ENCODE peak calls at places on chromosomes 5 and 9, in six cellular contexts. N is cardiac muscle cell; J is CD8-positive, alpha-beta T cell; B is CD8-positive, alpha-beta memory T cell; E is retinal pigment epithelial cell; D is fibroblast of lung. V is an unnamed sample.

GRCh38 chr5:6476313-6476661 is 27.6 kb downstream of the UBE2QL1 start:
- DNase-seq in E (no peak), N (no peak), D (no peak), B (no peak), J (no peak), V (no peak)

GRCh38 chr9:97479496-97480159 is 21.8 kb upstream of the TMOD1 start:
- DNase-seq in J (no peak), B (no peak), N (no peak), D (no peak), E (no peak), V (no peak)

GRCh38 chr5:155878991-155879575 is 447.9 kb upstream of the SGCD start:
- DNase-seq in E (no peak), N (no peak), B (no peak), D (no peak), J (no peak), V (no peak)

GRCh38 chr9:108142142-108142503 is 652.6 kb upstream of the KLF4 start:
- DNase-seq in J (no peak), D (no peak), E (no peak), N (no peak), B (no peak), V (no peak)

GRCh38 chr9:126885089-126885753 is 24.8 kb downstream of the ZBTB34 start:
- DNase-seq in D (peak), J (no peak), B (no peak), E (no peak), N (peak), V (no peak)

GRCh38 chr9:22529426-22530199 is 83.0 kb downstream of the DMRTA1 start:
- DNase-seq in D (no peak), N (no peak), B (no peak), J (no peak), E (no peak), V (no peak)

GRCh38 chr9:89380437-89381307 is 62.4 kb downstream of the SECISBP2 start:
- DNase-seq in B (no peak), E (no peak), N (peak), J (no peak), D (no peak), V (no peak)

GRCh38 chr9:89481161-89481915 is 16.6 kb downstream of the SEMA4D start:
- DNase-seq in B (peak), J (peak), E (no peak), N (no peak), D (no peak), V (no peak)

GRCh38 chr5:60196382-60197113 is 303.0 kb upstream of the PDE4D start:
- DNase-seq in E (peak), N (no peak), B (no peak), J (no peak), D (peak), V (no peak)

GRCh38 chr5:113161806-113162205 is 185.2 kb downstream of the DCP2 start:
- DNase-seq in D (no peak), B (no peak), J (no peak), E (no peak), N (peak), V (peak)

GRCh38 chr9:79013715-79014610 is 557.8 kb upstream of the TLE4 start:
- DNase-seq in J (no peak), B (no peak), D (no peak), E (no peak), N (no peak), V (no peak)

GRCh38 chr5:72071906-72072305 is 35.4 kb upstream of the MAP1B start:
- DNase-seq in B (no peak), J (no peak), D (no peak), E (no peak), N (no peak), V (no peak)

GRCh38 chr5:79396265-79396664 is 117.7 kb downstream of the HOMER1 start:
- DNase-seq in B (no peak), N (no peak), J (no peak), D (peak), E (peak), V (no peak)

GRCh38 chr5:160092960-160093701 is 26.1 kb downstream of the PWWP2A start:
- DNase-seq in E (no peak), B (no peak), J (no peak), N (no peak), D (no peak), V (no peak)

GRCh38 chr9:94623253-94623652 is 16.1 kb downstream of the FBP1 start:
- DNase-seq in D (no peak), E (no peak), J (no peak), N (peak), B (no peak), V (peak)

GRCh38 chr9:94799578-94800264 is 73.2 kb downstream of the AOPEP start:
- DNase-seq in B (no peak), N (no peak), D (peak), J (no peak), E (peak), V (no peak)

GRCh38 chr5:74185599-74185998 is 454.9 kb downstream of the ENC1 start:
- DNase-seq in E (no peak), D (no peak), N (no peak), B (no peak), J (no peak), V (no peak)

GRCh38 chr9:127783111-127783621 is 2.7 kb upstream of the CDK9 start:
- DNase-seq in B (peak), N (no peak), D (no peak), E (no peak), J (peak), V (peak)

GRCh38 chr5:17837757-17838156 is 203.5 kb downstream of the TAF11L14 start:
- DNase-seq in N (no peak), B (no peak), D (no peak), J (no peak), E (no peak), V (no peak)

GRCh38 chr9:34687631-34688030 is 3.4 kb downstream of the CCL19 start:
- DNase-seq in J (no peak), B (no peak), E (no peak), D (no peak), N (no peak), V (no peak)

GRCh38 chr5:39826051-39826450 is 401.3 kb upstream of the DAB2 start:
- DNase-seq in D (no peak), J (no peak), N (no peak), E (no peak), B (no peak), V (no peak)

GRCh38 chr5:82359286-82359685 is 81.1 kb upstream of the RPS23 start:
- DNase-seq in E (no peak), D (peak), J (no peak), N (no peak), B (no peak), V (no peak)

GRCh38 chr5:154334406-154335041 is 111.3 kb upstream of the SAP30L start:
- DNase-seq in D (peak), J (no peak), N (no peak), B (no peak), E (no peak), V (no peak)

GRCh38 chr9:92385953-92386352 is 18.4 kb downstream of the OGN start:
- DNase-seq in D (no peak), N (no peak), E (no peak), J (no peak), B (no peak), V (no peak)

GRCh38 chr9:106731910-106732309 is 131.1 kb upstream of the ZNF462 start:
- DNase-seq in J (no peak), B (no peak), D (no peak), N (no peak), E (no peak), V (peak)

GRCh38 chr9:5422276-5422675 is 15.4 kb downstream of the PLGRKT start:
- DNase-seq in D (no peak), N (no peak), B (no peak), E (no peak), J (no peak), V (no peak)

GRCh38 chr9:91114450-91114849 is 247.3 kb downstream of the AUH start:
- DNase-seq in B (no peak), J (no peak), E (no peak), D (no peak), N (no peak), V (no peak)

GRCh38 chr9:91116226-91116625 is 245.5 kb downstream of the AUH start:
- DNase-seq in J (no peak), N (no peak), B (no peak), E (no peak), D (peak), V (no peak)

GRCh38 chr9:91111876-91112275 is 249.8 kb downstream of the AUH start:
- DNase-seq in B (no peak), N (no peak), E (no peak), D (no peak), J (no peak), V (no peak)

GRCh38 chr9:91111226-91111625 is 250.5 kb downstream of the AUH start:
- DNase-seq in N (no peak), D (no peak), B (no peak), E (no peak), J (no peak), V (no peak)

GRCh38 chr9:91113026-91113425 is 248.7 kb downstream of the AUH start:
- DNase-seq in B (no peak), J (no peak), D (no peak), N (no peak), E (no peak), V (no peak)
- H3K4me3 ChIP-seq in B (no peak), J (no peak), D (no peak), N (no peak), E (no peak), V (no peak)

DNA sequence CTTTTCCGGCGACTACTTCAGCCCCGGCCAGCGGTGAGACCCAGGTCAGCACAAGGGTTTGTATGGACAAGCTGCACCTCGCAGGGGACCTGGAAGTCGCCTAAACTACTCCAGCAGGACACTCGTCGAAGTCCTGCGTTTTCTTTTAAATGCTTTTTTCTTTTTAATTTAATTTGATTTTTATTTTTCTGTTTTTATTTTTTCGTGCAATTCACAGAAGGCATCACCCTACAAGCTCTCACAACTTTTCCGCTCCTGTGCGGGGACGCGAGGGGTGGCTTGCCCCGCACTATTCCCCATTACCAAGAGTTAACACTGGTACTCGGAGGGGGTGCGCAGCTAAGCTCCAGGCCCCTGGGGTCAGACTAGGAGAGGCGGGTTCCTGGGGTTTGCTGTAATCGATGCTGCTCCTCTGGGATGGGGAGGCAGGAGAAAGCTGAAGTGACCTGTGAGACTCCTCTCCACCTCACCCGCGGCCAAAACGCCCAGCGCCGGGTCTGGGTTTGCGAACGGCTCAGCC is 1.3 kb downstream of the EDIL3 start:
- DNase-seq in B (no peak), N (no peak), J (no peak), D (no peak), E (no peak), V (no peak)
- H3K4me3 ChIP-seq in B (no peak), N (peak), J (no peak), D (peak), E (peak), V (peak)

GRCh38 chr5:97838214-97838613 is 655.2 kb upstream of the RIOK2 start:
- DNase-seq in B (no peak), E (peak), N (no peak), J (no peak), D (peak), V (no peak)
- H3K4me3 ChIP-seq in B (no peak), E (no peak), N (no peak), J (no peak), D (no peak), V (no peak)

DNA sequence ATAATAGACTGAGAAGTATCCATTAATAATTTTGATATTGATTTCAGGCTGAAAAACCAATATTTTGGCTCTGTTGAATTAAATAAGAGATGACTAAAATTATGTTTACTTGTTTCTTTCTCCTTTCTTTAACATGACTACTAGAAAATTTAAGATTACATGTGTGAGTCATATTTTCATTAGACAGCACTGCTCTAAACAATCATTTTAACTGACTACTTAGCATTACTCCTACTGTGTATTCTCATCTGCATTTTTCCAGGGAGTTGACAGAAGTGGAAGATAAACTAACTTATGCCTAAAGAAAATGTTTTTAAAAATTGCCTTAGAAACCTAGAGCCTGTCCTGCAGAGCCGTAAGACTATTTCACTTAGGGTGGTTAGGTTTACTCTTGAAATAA is 29.1 kb downstream of the TNC start:
- DNase-seq in J (no peak), D (peak), N (no peak), E (no peak), B (no peak), V (no peak)
- H3K4me3 ChIP-seq in J (no peak), D (no peak), N (no peak), E (no peak), B (no peak), V (no peak)

GRCh38 chr9:137168575-137168906 is 1.3 kb downstream of the LRRC26 start:
- DNase-seq in E (no peak), B (no peak), D (no peak), J (no peak), N (no peak), V (peak)
- H3K4me3 ChIP-seq in E (no peak), B (no peak), D (no peak), J (no peak), N (peak), V (peak)

GRCh38 chr9:119282476-119283117 is 86.6 kb downstream of the BRINP1 start:
- DNase-seq in D (no peak), E (no peak), J (no peak), N (no peak), B (no peak), V (no peak)
- H3K4me3 ChIP-seq in D (no peak), E (no peak), J (no peak), N (no peak), B (no peak), V (peak)